ENCODE peak calls at places on chromosomes 6 and 20, in five cellular contexts. E is spleen, L is A549, X is Peyer's patch, U is ovary. K is an unnamed sample.

GRCh38 chr6:33621396-33622388 is 570 bp downstream of the ITPR3 start:
- DNase-seq in E (peak), L (no peak), X (peak), U (peak), K (no peak)

GRCh38 chr6:14010275-14010674 is 85.5 kb downstream of the RNF182 start:
- DNase-seq in E (no peak), L (no peak), X (no peak), U (no peak), K (no peak)

GRCh38 chr6:144314003-144314485 is 28.9 kb downstream of the UTRN start:
- DNase-seq in E (peak), L (no peak), X (no peak), U (peak), K (no peak)

GRCh38 chr20:12970372-12970821 is 38.4 kb upstream of the SPTLC3 start:
- DNase-seq in E (no peak), L (peak), X (no peak), U (no peak), K (no peak)

GRCh38 chr20:26163890-26164289 is 467.2 kb upstream of the ZNF337 start:
- DNase-seq in E (no peak), L (no peak), X (no peak), U (no peak), K (peak)

GRCh38 chr6:63897952-63898351 is 262.4 kb downstream of the PHF3 start:
- DNase-seq in E (no peak), L (no peak), X (no peak), U (no peak), K (no peak)

GRCh38 chr6:111798281-111798725 is 74.9 kb downstream of the FYN start:
- DNase-seq in E (no peak), L (no peak), X (no peak), U (no peak), K (no peak)

GRCh38 chr20:19692100-19692499 is 66.0 kb upstream of the RIN2 start:
- DNase-seq in E (no peak), L (no peak), X (no peak), U (no peak), K (no peak)

GRCh38 chr20:32474967-32475819 is 109.9 kb downstream of the NOL4L start:
- DNase-seq in E (peak), L (peak), X (peak), U (peak), K (peak)

GRCh38 chr20:46722450-46722849 is 13.0 kb downstream of the SLC2A10 start:
- DNase-seq in E (no peak), L (no peak), X (no peak), U (no peak), K (no peak)

GRCh38 chr6:56312049-56312448 is 64.7 kb upstream of the COL21A1 start:
- DNase-seq in E (no peak), L (no peak), X (no peak), U (no peak), K (no peak)

GRCh38 chr6:37884548-37884947 is 65.0 kb downstream of the ZFAND3 start:
- DNase-seq in E (no peak), L (no peak), X (no peak), U (no peak), K (no peak)

GRCh38 chr6:122736606-122737005 is 42.9 kb upstream of the FABP7 start:
- DNase-seq in E (no peak), L (no peak), X (no peak), U (no peak), K (no peak)

GRCh38 chr6:158780963-158781691 is 38.0 kb downstream of the EZR start:
- DNase-seq in E (no peak), L (no peak), X (no peak), U (no peak), K (no peak)

GRCh38 chr6:139243531-139243930 is 48.3 kb downstream of the TXLNB start:
- DNase-seq in E (no peak), L (no peak), X (no peak), U (no peak), K (no peak)

GRCh38 chr6:128632131-128632530 is 111.7 kb upstream of the PTPRK start:
- DNase-seq in E (no peak), L (no peak), X (no peak), U (no peak), K (no peak)

GRCh38 chr6:53437557-53438202 is 88.9 kb upstream of the ELOVL5 start:
- DNase-seq in E (no peak), L (peak), X (no peak), U (no peak), K (peak)

GRCh38 chr6:136737343-136738177 is 54.7 kb downstream of the MAP3K5 start:
- DNase-seq in E (no peak), L (no peak), X (no peak), U (peak), K (no peak)

GRCh38 chr6:1917628-1918371 is 308.1 kb downstream of the FOXC1 start:
- DNase-seq in E (no peak), L (peak), X (no peak), U (no peak), K (peak)

GRCh38 chr6:24910850-24911712 is 24.7 kb downstream of the RIPOR2 start:
- DNase-seq in E (peak), L (no peak), X (peak), U (peak), K (no peak)

GRCh38 chr6:36715469-36715868 is 17.8 kb downstream of the RAB44 start:
- DNase-seq in E (peak), L (no peak), X (no peak), U (no peak), K (no peak)

GRCh38 chr20:52104546-52105044 is 87.0 kb downstream of the ZFP64 start:
- DNase-seq in E (no peak), L (no peak), X (no peak), U (no peak), K (peak)

GRCh38 chr6:105805581-105806023 is 280.5 kb upstream of the PRDM1 start:
- DNase-seq in E (no peak), L (no peak), X (no peak), U (no peak), K (no peak)

GRCh38 chr6:51025082-51025777 is 206.6 kb downstream of the TFAP2B start:
- DNase-seq in E (no peak), L (no peak), X (no peak), U (no peak), K (peak)

GRCh38 chr6:7759319-7759718 is 33.4 kb downstream of the BMP6 start:
- DNase-seq in E (no peak), L (no peak), X (no peak), U (no peak), K (no peak)

GRCh38 chr6:7147051-7147671 is 39.4 kb downstream of the RREB1 start:
- DNase-seq in E (no peak), L (no peak), X (no peak), U (no peak), K (no peak)

GRCh38 chr20:59571591-59572314 is 32.6 kb upstream of the PHACTR3 start:
- DNase-seq in E (peak), L (peak), X (peak), U (peak), K (peak)

GRCh38 chr6:54681987-54682386 is 164.6 kb upstream of the FAM83B start:
- DNase-seq in E (no peak), L (no peak), X (no peak), U (no peak), K (peak)

GRCh38 chr6:137589067-137589848 is 95.1 kb upstream of the OLIG3 start:
- DNase-seq in E (no peak), L (peak), X (no peak), U (no peak), K (peak)

GRCh38 chr20:37081717-37082289 is 14.0 kb downstream of the RBL1 start:
- DNase-seq in E (no peak), L (no peak), X (no peak), U (no peak), K (no peak)

GRCh38 chr6:5662797-5663196 is 343.9 kb downstream of the NRN1 start:
- DNase-seq in E (no peak), L (no peak), X (no peak), U (no peak), K (no peak)

GRCh38 chr6:83474309-83474708 is 38.0 kb upstream of the PRSS35 start:
- DNase-seq in E (no peak), L (no peak), X (no peak), U (no peak), K (no peak)

GRCh38 chr6:162313922-162314660 is 413.5 kb downstream of the PRKN start:
- DNase-seq in E (no peak), L (no peak), X (no peak), U (no peak), K (no peak)

GRCh38 chr20:4216142-4216735 is 200.9 kb upstream of the RNF24 start:
- DNase-seq in E (peak), L (no peak), X (no peak), U (no peak), K (no peak)

GRCh38 chr20:35724321-35725230 is 17.5 kb downstream of the RBM39 start:
- DNase-seq in E (no peak), L (no peak), X (no peak), U (no peak), K (no peak)
- TF ChIP-seq POLR2A in E (no peak), L (no peak), X (no peak), U (no peak), K (no peak)

DNA sequence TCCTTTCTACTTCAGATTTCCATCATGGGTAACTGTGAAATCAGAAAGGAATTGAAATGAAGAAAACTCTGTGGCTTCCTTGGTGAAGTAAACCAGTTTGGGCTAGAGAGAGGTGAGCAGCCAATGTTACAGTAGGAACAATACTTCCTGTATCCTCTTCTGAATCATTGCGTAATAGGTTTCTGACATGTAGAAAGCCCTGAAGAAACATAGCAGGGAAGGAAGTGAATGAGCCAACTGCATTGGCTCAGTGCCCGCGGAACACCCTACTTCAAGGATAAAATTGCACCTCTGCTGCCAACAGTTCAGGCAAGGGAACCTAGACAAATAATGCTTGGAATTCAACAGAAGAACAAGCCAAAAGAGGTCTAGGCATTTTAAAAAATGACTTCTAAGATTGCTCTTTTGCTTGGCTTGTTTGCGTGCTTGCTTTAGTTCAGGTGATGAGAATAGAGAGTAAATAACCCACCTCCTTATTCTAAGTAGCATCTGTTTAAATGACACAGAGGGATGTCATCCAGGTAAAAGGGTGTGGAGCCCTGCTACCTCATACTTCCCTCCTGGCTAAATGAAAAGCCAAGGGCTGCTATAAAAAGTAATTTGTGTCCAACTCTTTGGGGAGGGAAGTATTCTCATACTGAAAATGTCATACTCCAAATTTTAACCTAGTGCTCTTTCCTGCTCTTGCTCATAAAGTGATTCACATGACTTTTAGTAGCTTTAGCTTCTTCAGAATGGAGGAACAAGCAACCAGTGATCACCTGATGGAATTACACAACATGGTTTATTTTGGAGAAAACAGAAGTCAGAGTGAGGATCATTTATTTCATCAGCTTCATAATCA is 30.0 kb upstream of the AKIRIN2 start:
- DNase-seq in E (peak), L (peak), X (peak), U (peak), K (peak)
- TF ChIP-seq POLR2A in E (no peak), L (no peak), X (no peak), U (no peak), K (no peak)

DNA sequence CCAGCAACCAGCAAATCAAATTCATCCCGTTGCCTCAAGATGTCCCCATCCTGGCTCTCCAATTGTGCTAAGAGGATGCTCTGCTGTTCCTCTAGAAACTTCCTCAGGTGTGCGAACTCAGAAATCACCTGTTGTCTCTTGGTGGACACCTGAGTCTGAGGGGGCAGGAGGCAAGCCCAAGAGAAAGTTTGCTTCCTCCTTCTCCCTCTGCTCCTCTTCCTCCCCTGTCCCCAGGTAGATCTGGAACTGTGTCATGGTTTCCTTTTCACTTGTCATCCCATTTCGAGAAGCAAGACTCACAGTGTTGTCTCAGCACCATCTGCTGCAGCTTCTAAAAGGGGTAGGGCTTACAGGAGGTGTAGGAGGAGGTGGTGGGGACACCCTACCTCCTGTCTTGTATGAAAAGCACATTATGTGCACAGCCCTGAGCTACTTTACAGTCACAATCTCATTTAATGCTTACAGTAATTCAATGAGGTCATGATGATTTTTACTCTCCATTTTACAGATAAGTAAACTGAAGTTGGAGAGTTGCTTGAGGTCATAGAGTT is 2.5 kb downstream of the TRIM10 start:
- DNase-seq in E (no peak), L (no peak), X (no peak), U (no peak), K (no peak)
- TF ChIP-seq POLR2A in E (no peak), L (no peak), X (no peak), U (no peak), K (no peak)

GRCh38 chr20:62861732-62862336 is at the start of gene TCFL5:
- DNase-seq in E (peak), L (peak), X (peak), U (peak), K (peak)
- TF ChIP-seq POLR2A in E (no peak), L (no peak), X (no peak), U (no peak), K (peak)